ENCODE peak calls at places on chromosomes 12 and 14, in eight cellular contexts. One of them, this sample, is unnamed.

GRCh38 chr14:104392001-104392395 is 187.6 kb upstream of the C14orf180 start:
- DNase-seq in activated T-cell treated with anti-CD3 and anti-CD28 coated beads for 4 hours: no peak
- DNase-seq in GM23248: no peak
- DNase-seq in B cell: no peak
- DNase-seq in T47D: no peak
- DNase-seq in astrocyte of the spinal cord: no peak
- DNase-seq in midbrain: no peak
- DNase-seq in neural progenitor cell: no peak
- DNase-seq in this sample: no peak

GRCh38 chr14:75196468-75196867 is 20.1 kb upstream of the TMED10 start:
- DNase-seq in midbrain: no peak
- DNase-seq in astrocyte of the spinal cord: no peak
- DNase-seq in B cell: peak
- DNase-seq in T47D: no peak
- DNase-seq in GM23248: no peak
- DNase-seq in activated T-cell treated with anti-CD3 and anti-CD28 coated beads for 4 hours: no peak
- DNase-seq in neural progenitor cell: no peak
- DNase-seq in this sample: no peak

GRCh38 chr12:116590561-116590960 is 31.4 kb downstream of the MAP1LC3B2 start:
- DNase-seq in neural progenitor cell: no peak
- DNase-seq in midbrain: no peak
- DNase-seq in T47D: no peak
- DNase-seq in astrocyte of the spinal cord: no peak
- DNase-seq in GM23248: peak
- DNase-seq in B cell: no peak
- DNase-seq in activated T-cell treated with anti-CD3 and anti-CD28 coated beads for 4 hours: no peak
- DNase-seq in this sample: no peak

GRCh38 chr12:105334568-105334967 is 4.1 kb downstream of the C12orf75 start:
- DNase-seq in GM23248: peak
- DNase-seq in midbrain: no peak
- DNase-seq in neural progenitor cell: no peak
- DNase-seq in astrocyte of the spinal cord: peak
- DNase-seq in B cell: no peak
- DNase-seq in activated T-cell treated with anti-CD3 and anti-CD28 coated beads for 4 hours: no peak
- DNase-seq in T47D: no peak
- DNase-seq in this sample: no peak

GRCh38 chr12:15996254-15996653 is 85.1 kb downstream of the DERA start:
- DNase-seq in neural progenitor cell: no peak
- DNase-seq in B cell: no peak
- DNase-seq in astrocyte of the spinal cord: peak
- DNase-seq in activated T-cell treated with anti-CD3 and anti-CD28 coated beads for 4 hours: no peak
- DNase-seq in midbrain: no peak
- DNase-seq in GM23248: peak
- DNase-seq in T47D: peak
- DNase-seq in this sample: peak

GRCh38 chr12:81022531-81022930 is 55.3 kb upstream of the ACSS3 start:
- DNase-seq in GM23248: peak
- DNase-seq in B cell: no peak
- DNase-seq in activated T-cell treated with anti-CD3 and anti-CD28 coated beads for 4 hours: no peak
- DNase-seq in T47D: no peak
- DNase-seq in neural progenitor cell: no peak
- DNase-seq in astrocyte of the spinal cord: peak
- DNase-seq in midbrain: no peak
- DNase-seq in this sample: no peak

GRCh38 chr14:68792022-68792829 is 641 bp downstream of the ZFP36L1 start:
- DNase-seq in activated T-cell treated with anti-CD3 and anti-CD28 coated beads for 4 hours: no peak
- DNase-seq in astrocyte of the spinal cord: no peak
- DNase-seq in neural progenitor cell: peak
- DNase-seq in T47D: no peak
- DNase-seq in GM23248: peak
- DNase-seq in midbrain: peak
- DNase-seq in B cell: peak
- DNase-seq in this sample: no peak

GRCh38 chr12:44876554-44877275 is 600 bp upstream of the NELL2 start:
- DNase-seq in T47D: peak
- DNase-seq in neural progenitor cell: peak
- DNase-seq in astrocyte of the spinal cord: peak
- DNase-seq in midbrain: no peak
- DNase-seq in activated T-cell treated with anti-CD3 and anti-CD28 coated beads for 4 hours: peak
- DNase-seq in B cell: peak
- DNase-seq in GM23248: peak
- DNase-seq in this sample: no peak

GRCh38 chr12:39902823-39903222 is 203.1 kb downstream of the SLC2A13 start:
- DNase-seq in GM23248: peak
- DNase-seq in astrocyte of the spinal cord: no peak
- DNase-seq in T47D: no peak
- DNase-seq in midbrain: no peak
- DNase-seq in neural progenitor cell: no peak
- DNase-seq in B cell: no peak
- DNase-seq in activated T-cell treated with anti-CD3 and anti-CD28 coated beads for 4 hours: no peak
- DNase-seq in this sample: no peak

GRCh38 chr14:99609245-99610117 is 5.5 kb upstream of the CCDC85C start:
- DNase-seq in astrocyte of the spinal cord: no peak
- DNase-seq in GM23248: no peak
- DNase-seq in activated T-cell treated with anti-CD3 and anti-CD28 coated beads for 4 hours: no peak
- DNase-seq in midbrain: no peak
- DNase-seq in B cell: peak
- DNase-seq in T47D: no peak
- DNase-seq in neural progenitor cell: no peak
- DNase-seq in this sample: no peak

GRCh38 chr12:121061831-121062230 is 22.8 kb upstream of the OASL start:
- DNase-seq in astrocyte of the spinal cord: no peak
- DNase-seq in T47D: no peak
- DNase-seq in midbrain: peak
- DNase-seq in B cell: no peak
- DNase-seq in activated T-cell treated with anti-CD3 and anti-CD28 coated beads for 4 hours: no peak
- DNase-seq in GM23248: peak
- DNase-seq in neural progenitor cell: peak
- DNase-seq in this sample: peak

GRCh38 chr12:84842406-84843013 is 70.1 kb downstream of the SLC6A15 start:
- DNase-seq in activated T-cell treated with anti-CD3 and anti-CD28 coated beads for 4 hours: no peak
- DNase-seq in astrocyte of the spinal cord: peak
- DNase-seq in GM23248: peak
- DNase-seq in midbrain: peak
- DNase-seq in neural progenitor cell: peak
- DNase-seq in B cell: peak
- DNase-seq in T47D: peak
- DNase-seq in this sample: peak

GRCh38 chr12:74365178-74365964 is 172.3 kb upstream of the ATXN7L3B start:
- DNase-seq in B cell: peak
- DNase-seq in T47D: no peak
- DNase-seq in midbrain: peak
- DNase-seq in GM23248: peak
- DNase-seq in activated T-cell treated with anti-CD3 and anti-CD28 coated beads for 4 hours: no peak
- DNase-seq in astrocyte of the spinal cord: peak
- DNase-seq in neural progenitor cell: peak
- DNase-seq in this sample: no peak

GRCh38 chr12:83077037-83077436 is 390.3 kb downstream of the TMTC2 start:
- DNase-seq in activated T-cell treated with anti-CD3 and anti-CD28 coated beads for 4 hours: no peak
- DNase-seq in B cell: no peak
- DNase-seq in midbrain: no peak
- DNase-seq in GM23248: no peak
- DNase-seq in astrocyte of the spinal cord: no peak
- DNase-seq in T47D: no peak
- DNase-seq in neural progenitor cell: no peak
- DNase-seq in this sample: no peak

GRCh38 chr12:105992849-105993740 is 145.7 kb downstream of the NUAK1 start:
- DNase-seq in B cell: no peak
- DNase-seq in astrocyte of the spinal cord: peak
- DNase-seq in neural progenitor cell: peak
- DNase-seq in activated T-cell treated with anti-CD3 and anti-CD28 coated beads for 4 hours: no peak
- DNase-seq in midbrain: no peak
- DNase-seq in T47D: no peak
- DNase-seq in GM23248: peak
- DNase-seq in this sample: no peak